ENCODE peak calls at places on chromosomes 6 and 20, in seven cellular contexts. X, W, A, U, H, Y and R are unnamed samples.

GRCh38 chr6:165231581-165232276 is 77.7 kb downstream of the C6orf118 start:
- DNase-seq in X (no peak), W (no peak), A (peak), U (no peak), H (no peak), Y (no peak), R (no peak)

GRCh38 chr6:91088976-91089375 is 502.1 kb upstream of the MAP3K7 start:
- DNase-seq in X (no peak), W (no peak), A (no peak), U (no peak), H (no peak), Y (no peak), R (no peak)

GRCh38 chr6:44278774-44279697 is 8.8 kb downstream of the TMEM151B start:
- DNase-seq in X (no peak), W (no peak), A (no peak), U (no peak), H (no peak), Y (no peak), R (peak)

GRCh38 chr20:22411568-22412450 is 172.6 kb downstream of the FOXA2 start:
- DNase-seq in X (peak), W (peak), A (peak), U (no peak), H (peak), Y (no peak), R (no peak)

GRCh38 chr20:53800418-53800817 is 206.8 kb upstream of the ZNF217 start:
- DNase-seq in X (no peak), W (no peak), A (no peak), U (no peak), H (no peak), Y (no peak), R (no peak)

GRCh38 chr6:33128318-33128717 is 52.5 kb downstream of the HLA-DPB1 start:
- DNase-seq in X (no peak), W (no peak), A (no peak), U (no peak), H (no peak), Y (no peak), R (no peak)

GRCh38 chr6:47464052-47464451 is 13.5 kb upstream of the CD2AP start:
- DNase-seq in X (no peak), W (no peak), A (peak), U (no peak), H (no peak), Y (no peak), R (no peak)

GRCh38 chr6:4017847-4018193 is 61.1 kb downstream of the FAM217A start:
- DNase-seq in X (no peak), W (no peak), A (peak), U (no peak), H (no peak), Y (peak), R (peak)

DNA sequence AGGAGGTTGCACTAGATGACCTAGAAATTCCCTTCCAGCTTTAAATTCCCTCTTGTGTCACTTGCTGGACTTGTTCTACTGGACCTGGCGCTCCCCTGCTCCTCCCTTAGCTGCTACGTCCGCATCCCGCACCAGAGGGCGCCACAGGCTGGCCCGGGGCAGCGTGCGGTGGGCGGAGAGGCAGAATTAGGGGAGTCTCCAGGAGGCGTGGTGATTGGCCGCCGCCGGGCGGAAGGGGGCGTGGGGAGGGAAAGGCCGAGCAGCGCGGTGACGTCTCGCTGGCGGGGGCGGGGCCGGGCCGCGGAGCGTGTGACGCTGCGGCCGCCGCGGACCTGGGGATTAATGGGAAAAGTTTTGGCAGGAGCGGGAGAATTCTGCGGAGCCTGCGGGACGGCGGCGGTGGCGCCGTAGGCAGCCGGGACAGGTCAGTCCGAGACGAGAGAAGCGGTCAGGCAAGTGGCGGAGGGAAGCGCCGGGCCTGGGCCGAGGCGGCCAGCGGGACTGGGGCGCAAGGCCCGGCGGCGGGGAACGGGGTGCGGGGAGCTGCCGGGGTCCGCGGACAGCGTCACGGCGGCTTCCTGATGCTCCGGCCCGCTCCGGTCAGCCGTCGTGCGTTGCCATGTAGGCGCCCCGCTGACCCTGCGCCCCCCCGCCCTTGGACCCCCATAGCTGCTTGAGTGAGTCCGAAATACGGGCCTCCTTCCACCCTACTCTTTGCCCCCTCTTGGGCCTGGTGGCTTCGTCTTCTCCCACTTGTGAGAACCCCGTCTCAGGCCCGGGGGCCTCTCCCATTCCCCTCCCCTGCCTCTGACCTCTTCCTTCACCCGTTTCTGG is at the start of gene PPARD:
- DNase-seq in X (peak), W (peak), A (peak), U (peak), H (peak), Y (peak), R (peak)
- TF ChIP-seq POLR2A in X (no peak), W (peak), A (peak), U (peak), H (peak), Y (peak), R (peak)

DNA sequence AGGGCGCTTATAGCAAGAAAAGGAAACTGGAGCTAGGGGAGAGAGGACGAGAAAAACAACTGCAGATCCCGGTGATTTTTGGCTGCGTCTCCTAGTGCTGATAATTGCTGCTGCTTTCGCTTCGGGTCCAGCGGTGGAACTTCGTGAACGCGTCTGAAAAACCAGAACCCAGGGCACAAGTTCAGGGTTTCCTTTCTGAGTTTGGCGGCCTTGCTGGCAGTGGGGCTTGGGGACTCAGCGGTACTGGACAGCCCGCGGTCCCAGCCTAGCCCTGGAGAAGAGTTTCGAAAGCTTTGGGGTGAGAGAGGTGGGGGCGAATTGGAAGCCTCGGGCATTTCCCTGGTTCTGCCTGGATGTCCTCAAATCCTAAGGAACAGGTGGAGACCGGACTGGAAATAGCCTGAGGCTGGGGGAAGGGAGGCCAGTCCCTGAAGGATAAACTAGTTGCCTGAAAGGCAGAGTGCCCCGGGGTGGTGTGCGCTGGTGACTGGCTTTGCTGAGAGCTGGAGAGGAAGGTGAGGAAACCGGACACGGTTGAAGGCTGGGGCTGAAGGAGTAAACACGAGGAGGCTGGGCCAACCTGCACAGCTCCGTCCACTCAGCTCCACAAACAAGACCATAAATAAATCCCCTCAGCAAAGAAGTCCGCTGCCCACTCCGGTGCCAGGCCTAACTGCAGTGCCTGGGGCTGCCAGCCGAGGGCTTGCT is 857 bp downstream of the GMPR start:
- DNase-seq in X (peak), W (peak), A (no peak), U (peak), H (peak), Y (peak), R (peak)
- TF ChIP-seq POLR2A in X (no peak), W (peak), A (no peak), U (peak), H (no peak), Y (no peak), R (no peak)

DNA sequence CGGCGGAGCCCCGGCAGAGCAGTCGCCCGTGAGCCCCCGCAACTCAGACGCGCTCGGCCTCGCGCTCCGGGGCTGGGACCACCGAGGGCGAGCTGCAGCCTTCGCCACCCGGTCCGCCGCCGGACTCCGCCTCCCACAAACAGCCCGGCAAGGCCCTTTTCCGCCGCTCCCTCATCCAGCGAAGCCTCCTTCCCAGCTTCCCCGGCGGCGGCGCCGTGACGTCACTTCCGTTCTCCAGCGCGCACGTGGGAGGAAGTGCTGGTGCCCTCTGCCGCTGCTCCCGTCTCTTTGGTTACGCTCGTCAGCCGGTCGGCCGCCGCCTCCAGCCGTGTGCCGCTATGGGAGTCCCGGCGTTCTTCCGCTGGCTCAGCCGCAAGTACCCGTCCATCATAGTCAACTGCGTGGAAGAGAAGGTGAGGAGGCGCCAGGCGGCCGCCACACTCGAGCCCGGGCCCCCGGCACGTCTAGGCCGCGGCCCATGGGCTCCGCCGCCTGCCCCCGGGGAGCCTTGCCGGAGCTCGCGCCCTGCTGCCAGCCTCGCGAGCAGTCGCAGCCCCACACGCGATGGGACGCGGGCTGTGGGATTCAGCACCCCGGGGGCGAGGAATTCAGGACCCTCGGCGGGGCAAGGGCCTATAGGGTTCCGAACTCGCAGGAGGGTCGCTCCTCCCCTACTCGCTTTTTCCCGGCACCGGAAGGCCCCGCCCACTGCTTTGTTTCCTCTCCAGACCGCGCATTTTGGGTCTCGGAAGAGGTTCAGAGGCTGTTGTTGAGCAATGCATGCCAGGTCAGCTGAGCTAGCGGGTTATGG is at the start of gene XRN2:
- DNase-seq in X (peak), W (peak), A (peak), U (peak), H (peak), Y (peak), R (peak)
- TF ChIP-seq POLR2A in X (no peak), W (peak), A (peak), U (peak), H (peak), Y (peak), R (peak)

GRCh38 chr6:31580807-31581437 is 1.3 kb downstream of the LTB start:
- DNase-seq in X (peak), W (peak), A (peak), U (peak), H (peak), Y (peak), R (peak)

GRCh38 chr6:31580446-31580755 is 1.8 kb downstream of the LTB start:
- DNase-seq in X (no peak), W (no peak), A (no peak), U (no peak), H (no peak), Y (no peak), R (no peak)

GRCh38 chr6:31581511-31582229 is 554 bp downstream of the LTB start:
- DNase-seq in X (no peak), W (no peak), A (no peak), U (peak), H (no peak), Y (no peak), R (no peak)

GRCh38 chr6:31579546-31580445 is 2.4 kb downstream of the LTB start:
- DNase-seq in X (no peak), W (no peak), A (no peak), U (no peak), H (no peak), Y (no peak), R (no peak)

GRCh38 chr6:31582230-31582601 is at the start of gene LTB:
- DNase-seq in X (no peak), W (no peak), A (no peak), U (peak), H (no peak), Y (no peak), R (no peak)
- TF ChIP-seq POLR2A in X (no peak), W (no peak), A (no peak), U (peak), H (no peak), Y (no peak), R (no peak)

GRCh38 chr6:135213616-135214015 is 32.5 kb downstream of the MYB start:
- DNase-seq in X (no peak), W (no peak), A (no peak), U (no peak), H (no peak), Y (no peak), R (no peak)

GRCh38 chr6:135217663-135218062 is 36.6 kb downstream of the MYB start:
- DNase-seq in X (no peak), W (no peak), A (no peak), U (no peak), H (no peak), Y (no peak), R (no peak)

GRCh38 chr6:135215160-135215559 is 34.1 kb downstream of the MYB start:
- DNase-seq in X (no peak), W (no peak), A (no peak), U (no peak), H (no peak), Y (no peak), R (no peak)

GRCh38 chr6:135212935-135213334 is 31.8 kb downstream of the MYB start:
- DNase-seq in X (no peak), W (no peak), A (no peak), U (no peak), H (no peak), Y (peak), R (peak)

GRCh38 chr6:135215563-135215962 is 34.5 kb downstream of the MYB start:
- DNase-seq in X (no peak), W (no peak), A (no peak), U (no peak), H (no peak), Y (no peak), R (no peak)
- TF ChIP-seq POLR2A in X (no peak), W (no peak), A (no peak), U (no peak), H (peak), Y (no peak), R (no peak)

GRCh38 chr20:17841751-17842191 is 126.8 kb downstream of the SNX5 start:
- DNase-seq in X (no peak), W (peak), A (no peak), U (no peak), H (no peak), Y (peak), R (no peak)

GRCh38 chr20:17844133-17844429 is 124.5 kb downstream of the SNX5 start:
- DNase-seq in X (no peak), W (no peak), A (no peak), U (no peak), H (no peak), Y (no peak), R (no peak)

GRCh38 chr20:17843246-17844132 is 125.1 kb downstream of the SNX5 start:
- DNase-seq in X (no peak), W (peak), A (no peak), U (no peak), H (no peak), Y (peak), R (peak)

GRCh38 chr20:17837179-17837578 is 131.4 kb downstream of the SNX5 start:
- DNase-seq in X (no peak), W (no peak), A (no peak), U (no peak), H (no peak), Y (no peak), R (no peak)

GRCh38 chr20:17840423-17840822 is 128.2 kb downstream of the SNX5 start:
- DNase-seq in X (no peak), W (no peak), A (no peak), U (no peak), H (no peak), Y (no peak), R (no peak)
- TF ChIP-seq POLR2A in X (no peak), W (no peak), A (no peak), U (no peak), H (no peak), Y (no peak), R (no peak)

DNA sequence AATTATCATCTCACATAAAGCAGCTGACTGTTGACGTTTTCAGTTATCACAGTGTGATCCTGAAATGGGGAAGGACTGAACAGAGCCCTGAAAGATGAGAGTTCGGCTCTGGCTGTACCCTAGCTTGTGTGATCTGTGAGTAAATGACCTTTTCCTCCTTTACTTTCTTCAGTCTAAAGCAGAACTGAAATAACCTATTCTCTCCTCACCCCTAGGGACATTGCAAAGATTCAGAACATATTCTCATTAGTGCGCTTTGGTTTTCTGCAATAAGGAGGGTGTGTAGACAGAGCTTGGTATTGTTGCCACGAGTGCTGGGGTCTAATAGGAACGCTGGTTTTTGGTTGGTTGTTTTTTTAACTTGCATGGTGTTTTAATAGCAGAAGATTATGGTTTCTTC is 16.7 kb downstream of the FARS2 start:
- DNase-seq in X (no peak), W (no peak), A (no peak), U (no peak), H (no peak), Y (no peak), R (no peak)
- TF ChIP-seq POLR2A in X (no peak), W (no peak), A (no peak), U (no peak), H (no peak), Y (no peak), R (no peak)

GRCh38 chr20:64113796-64114355 is 6.5 kb upstream of the NPBWR2 start:
- DNase-seq in X (peak), W (peak), A (no peak), U (peak), H (no peak), Y (no peak), R (no peak)
- TF ChIP-seq POLR2A in X (no peak), W (no peak), A (no peak), U (no peak), H (no peak), Y (no peak), R (no peak)